ENCODE peak calls at places on chromosomes 5 and 9, in ten cellular contexts. U is Calu3; H is CD4-positive, alpha-beta memory T cell; S is lower leg skin; Y is effector memory CD8-positive, alpha-beta T cell; L is stimulated activated CD8-positive, alpha-beta memory T cell treated with anti-CD3 and anti-CD28 coated beads, Interleukin-4, amount 100 ng/mL, for 1 hour; V is T47D; X is nephron progenitor cell; A is adrenal gland; W is endothelial cell. R is an unnamed sample.

GRCh38 chr5:172049226-172049796 is 42.9 kb upstream of the FBXW11 start:
- DNase-seq in U (no peak), H (no peak), S (peak), Y (no peak), L (no peak), V (no peak), X (no peak), A (peak), W (no peak), R (no peak)

GRCh38 chr9:21056931-21057330 is 20.8 kb downstream of the IFNB1 start:
- DNase-seq in U (no peak), H (no peak), S (no peak), Y (no peak), L (no peak), V (no peak), X (no peak), A (no peak), W (no peak), R (no peak)

GRCh38 chr9:96719538-96720315 is 58.2 kb downstream of the ZNF510 start:
- DNase-seq in U (peak), H (no peak), S (no peak), Y (no peak), L (no peak), V (peak), X (no peak), A (no peak), W (no peak), R (peak)

GRCh38 chr9:35112257-35113020 is 3.2 kb downstream of the ATOSB start:
- DNase-seq in U (no peak), H (no peak), S (peak), Y (no peak), L (no peak), V (no peak), X (no peak), A (peak), W (no peak), R (no peak)

GRCh38 chr5:56327810-56328209 is 94.7 kb upstream of the ANKRD55 start:
- DNase-seq in U (no peak), H (peak), S (no peak), Y (no peak), L (no peak), V (no peak), X (no peak), A (no peak), W (no peak), R (peak)

GRCh38 chr9:97412628-97413382 is 909 bp downstream of the TDRD7 start:
- DNase-seq in U (no peak), H (no peak), S (no peak), Y (no peak), L (no peak), V (no peak), X (no peak), A (no peak), W (no peak), R (no peak)

GRCh38 chr9:35792826-35793225 is 1.4 kb downstream of the NPR2 start:
- DNase-seq in U (no peak), H (no peak), S (no peak), Y (no peak), L (no peak), V (no peak), X (no peak), A (no peak), W (no peak), R (no peak)

GRCh38 chr9:74663456-74663855 is 166.3 kb downstream of the RORB start:
- DNase-seq in U (no peak), H (no peak), S (no peak), Y (no peak), L (no peak), V (no peak), X (no peak), A (no peak), W (no peak), R (no peak)

GRCh38 chr9:134285215-134285845 is 40.9 kb upstream of the RXRA start:
- DNase-seq in U (no peak), H (no peak), S (no peak), Y (no peak), L (no peak), V (no peak), X (no peak), A (no peak), W (no peak), R (no peak)

R was measured in activated CD8-positive, alpha-beta memory T cell treated with anti-CD3 and anti-CD28 coated beads, Interleukin-2, amount 50 U/mL, for 48 hours.